ENCODE peak calls at places on chromosomes 6 and 20, in four cellular contexts. D, T, G and S are unnamed samples.

GRCh38 chr6:87308970-87309369 is 13.4 kb upstream of the SMIM8 start:
- DNase-seq in D (peak), T (no peak), G (no peak), S (no peak)

GRCh38 chr20:40335437-40335836 is 353.6 kb downstream of the MAFB start:
- DNase-seq in D (no peak), T (no peak), G (no peak), S (no peak)

GRCh38 chr6:166221040-166221439 is 53.4 kb upstream of the TBXT start:
- DNase-seq in D (no peak), T (no peak), G (no peak), S (peak)

GRCh38 chr6:14148471-14148870 is 30.9 kb downstream of the CD83 start:
- DNase-seq in D (no peak), T (no peak), G (no peak), S (no peak)

GRCh38 chr20:16222859-16223411 is 350.3 kb downstream of the KIF16B start:
- DNase-seq in D (peak), T (no peak), G (no peak), S (no peak)

GRCh38 chr6:90083891-90084290 is 189.6 kb downstream of the GJA10 start:
- DNase-seq in D (no peak), T (no peak), G (no peak), S (peak)

GRCh38 chr20:21936720-21937380 is 231.4 kb downstream of the PAX1 start:
- DNase-seq in D (no peak), T (no peak), G (peak), S (no peak)

GRCh38 chr6:2875840-2876207 is 27.3 kb downstream of the SERPINB9 start:
- DNase-seq in D (no peak), T (no peak), G (peak), S (peak)

GRCh38 chr20:58459058-58459743 is 56.0 kb downstream of the APCDD1L start:
- DNase-seq in D (no peak), T (no peak), G (no peak), S (no peak)

GRCh38 chr20:40710608-40711007 is 21.6 kb upstream of the MAFB start:
- DNase-seq in D (no peak), T (no peak), G (no peak), S (no peak)

GRCh38 chr20:48972816-48973215 is 51.3 kb downstream of the ARFGEF2 start:
- DNase-seq in D (no peak), T (no peak), G (no peak), S (no peak)

GRCh38 chr6:149924933-149925252 is 2.0 kb upstream of the RAET1G start:
- DNase-seq in D (no peak), T (no peak), G (no peak), S (no peak)

GRCh38 chr6:99092461-99092860 is 144.7 kb upstream of the FBXL4 start:
- DNase-seq in D (no peak), T (no peak), G (no peak), S (no peak)

GRCh38 chr6:13302751-13303667 is 25.3 kb downstream of the TBC1D7 start:
- DNase-seq in D (peak), T (peak), G (no peak), S (no peak)

GRCh38 chr6:144845181-144845580 is 560.0 kb downstream of the UTRN start:
- DNase-seq in D (no peak), T (no peak), G (no peak), S (no peak)

GRCh38 chr6:24933868-24934401 is 1.8 kb downstream of the RIPOR2 start:
- DNase-seq in D (peak), T (no peak), G (peak), S (peak)

GRCh38 chr6:141641951-141642350 is 490.8 kb upstream of the GJE1 start:
- DNase-seq in D (no peak), T (no peak), G (no peak), S (no peak)

GRCh38 chr20:33858666-33859065 is 47.5 kb downstream of the CHMP4B start:
- DNase-seq in D (no peak), T (no peak), G (no peak), S (no peak)

GRCh38 chr6:140225587-140226438 is 851.4 kb upstream of the CITED2 start:
- DNase-seq in D (no peak), T (no peak), G (no peak), S (no peak)

GRCh38 chr20:64049060-64049886 is at the start of gene SOX18:
- DNase-seq in D (no peak), T (peak), G (peak), S (no peak)

GRCh38 chr6:42365021-42365420 is 86.7 kb downstream of the TRERF1 start:
- DNase-seq in D (peak), T (no peak), G (no peak), S (no peak)

GRCh38 chr6:121826156-121826810 is 390.8 kb downstream of the GJA1 start:
- DNase-seq in D (peak), T (no peak), G (no peak), S (no peak)

GRCh38 chr6:170360476-170360875 is 53.9 kb downstream of the FAM120B start:
- DNase-seq in D (no peak), T (no peak), G (no peak), S (no peak)

GRCh38 chr20:43247361-43247760 is 57.7 kb upstream of the PTPRT start:
- DNase-seq in D (no peak), T (no peak), G (no peak), S (no peak)

GRCh38 chr6:136792945-136793289 is 640 bp upstream of the MAP3K5 start:
- DNase-seq in D (peak), T (peak), G (peak), S (peak)
- TF ChIP-seq CTCF in D (peak), T (peak), G (peak), S (peak)

GRCh38 chr20:51335329-51335841 is 207.1 kb downstream of the NFATC2 start:
- DNase-seq in D (peak), T (no peak), G (no peak), S (no peak)
- TF ChIP-seq CTCF in D (no peak), T (no peak), G (no peak), S (no peak)

DNA sequence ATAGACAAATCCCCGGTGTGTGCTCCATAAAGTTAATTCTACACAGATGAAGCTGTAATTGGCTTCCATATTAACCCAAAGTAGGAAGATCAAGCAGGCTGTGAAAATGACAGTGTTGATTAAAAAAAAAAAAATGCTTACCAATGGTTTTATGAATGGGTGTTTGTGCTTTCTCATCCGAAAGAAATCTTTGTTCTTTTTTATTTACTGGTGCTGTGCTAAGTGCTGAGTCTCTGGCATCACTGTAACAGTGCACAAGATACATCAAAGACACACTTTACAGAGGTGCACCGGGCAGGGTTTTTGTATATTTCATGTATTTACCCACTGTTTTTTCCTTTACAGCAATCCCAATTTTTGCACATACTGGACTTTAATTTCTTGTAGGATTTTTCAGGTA is 803.9 kb downstream of the TFAP2A start:
- DNase-seq in D (no peak), T (no peak), G (no peak), S (no peak)
- TF ChIP-seq CTCF in D (no peak), T (no peak), G (no peak), S (no peak)

DNA sequence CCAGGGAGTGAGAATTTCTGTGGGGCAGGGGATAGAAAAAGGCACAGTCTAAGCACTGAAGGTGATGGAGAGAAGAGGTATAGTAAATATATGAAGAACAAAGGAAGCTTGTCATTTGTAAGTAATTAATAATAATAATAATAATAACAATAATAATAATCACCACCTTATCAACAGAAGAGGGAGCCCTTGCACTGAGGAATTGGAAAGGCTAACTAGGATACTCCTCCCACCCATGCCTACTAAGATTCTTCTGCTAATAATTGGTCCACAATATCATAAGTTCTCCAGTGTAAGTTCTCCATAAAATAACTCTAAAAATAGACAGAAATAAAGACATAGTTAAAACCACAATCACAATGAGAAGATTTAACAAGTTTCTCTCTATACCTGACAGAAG is 912 bp upstream of the OR12D3 start:
- DNase-seq in D (peak), T (no peak), G (peak), S (no peak)
- TF ChIP-seq CTCF in D (no peak), T (no peak), G (peak), S (no peak)

GRCh38 chr6:44002071-44002590 is 125.1 kb downstream of the MRPL14 start:
- DNase-seq in D (no peak), T (no peak), G (peak), S (no peak)

GRCh38 chr6:44004136-44004535 is 123.1 kb downstream of the MRPL14 start:
- DNase-seq in D (no peak), T (no peak), G (no peak), S (no peak)

GRCh38 chr6:44003345-44004061 is 123.7 kb downstream of the MRPL14 start:
- DNase-seq in D (no peak), T (no peak), G (peak), S (no peak)

GRCh38 chr6:44001318-44001868 is 125.9 kb downstream of the MRPL14 start:
- DNase-seq in D (peak), T (no peak), G (peak), S (no peak)

DNA sequence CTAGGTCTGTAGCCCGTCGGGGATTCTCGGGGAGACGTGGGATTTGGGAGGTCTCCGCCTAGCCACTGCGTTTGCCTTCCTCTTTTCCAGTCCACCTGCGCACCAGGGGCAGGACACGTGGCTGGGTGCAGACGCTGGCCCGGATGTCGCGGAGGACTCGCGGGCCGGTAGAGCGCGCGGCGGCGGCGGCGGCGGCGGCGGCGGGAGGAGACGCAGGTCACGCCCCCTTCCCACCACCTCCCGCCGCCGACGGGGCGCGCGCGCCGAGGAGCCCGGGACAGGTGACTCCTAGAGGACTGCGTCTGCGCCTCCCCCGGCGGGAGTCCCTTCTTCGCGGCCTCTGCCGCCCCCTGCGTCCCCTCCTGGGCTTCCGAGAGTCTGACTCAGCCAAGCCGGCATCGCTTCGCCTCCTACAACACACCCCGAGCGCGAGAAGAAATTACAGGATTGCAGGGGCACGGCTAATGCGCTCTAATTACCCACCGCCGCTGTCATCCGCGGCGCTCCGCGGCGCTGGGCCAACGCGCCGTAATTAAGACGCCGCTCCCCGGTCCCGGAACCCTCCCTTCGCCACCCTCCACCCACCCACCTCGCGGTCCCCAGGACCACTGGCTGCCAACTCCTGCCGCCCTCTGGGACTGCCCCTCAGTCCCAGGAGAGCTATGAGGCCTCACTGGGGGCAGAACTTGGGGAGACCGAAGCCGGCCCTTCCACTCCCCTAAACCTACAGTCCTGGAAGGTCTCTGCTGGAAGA is 124.5 kb downstream of the MRPL14 start:
- DNase-seq in D (no peak), T (peak), G (peak), S (peak)
- TF ChIP-seq CTCF in D (no peak), T (no peak), G (peak), S (no peak)